ENCODE peak calls at places on chromosomes 6 and 20, in six cellular contexts. M is fibroblast of villous mesenchyme, E is mammary epithelial cell, Z is IMR-90, G is ureter, F is WTC11. A is an unnamed sample.

GRCh38 chr20:45322952-45323383 is 14.9 kb upstream of the MATN4 start:
- DNase-seq in Z (peak), G (no peak), F (no peak), E (peak), M (peak), A (peak)

GRCh38 chr20:46348972-46349741 is 40.9 kb upstream of the CDH22 start:
- DNase-seq in E (no peak), M (peak), G (no peak), Z (peak), F (peak), A (no peak)

GRCh38 chr6:161073940-161074339 is 82.4 kb downstream of the MAP3K4 start:
- DNase-seq in E (no peak), G (no peak), F (no peak), M (no peak), Z (no peak), A (no peak)

GRCh38 chr6:38776515-38776914 is 61.4 kb downstream of the DNAH8 start:
- DNase-seq in F (no peak), E (peak), M (peak), Z (peak), G (no peak), A (peak)

GRCh38 chr6:65924411-65924810 is 217.4 kb upstream of the EYS start:
- DNase-seq in G (no peak), F (no peak), Z (no peak), M (no peak), E (no peak), A (no peak)

GRCh38 chr6:85576479-85576878 is 17.2 kb downstream of the SNX14 start:
- DNase-seq in F (no peak), G (no peak), Z (no peak), M (no peak), E (no peak), A (no peak)

GRCh38 chr20:56469077-56469449 is 636 bp downstream of the RTF2 start:
- DNase-seq in G (no peak), E (no peak), F (no peak), Z (no peak), M (peak), A (peak)

GRCh38 chr20:59120491-59120890 is 43.1 kb upstream of the ZNF831 start:
- DNase-seq in F (no peak), G (no peak), M (no peak), Z (no peak), E (no peak), A (peak)

GRCh38 chr6:2580996-2581395 is 169.7 kb downstream of the MYLK4 start:
- DNase-seq in E (no peak), Z (no peak), G (no peak), F (no peak), M (no peak), A (no peak)

GRCh38 chr20:17752452-17752851 is 52.7 kb downstream of the BANF2 start:
- DNase-seq in F (no peak), G (no peak), E (no peak), M (no peak), Z (no peak), A (no peak)

GRCh38 chr20:61639200-61639599 is 387.1 kb downstream of the CDH4 start:
- DNase-seq in Z (peak), M (no peak), E (peak), F (no peak), G (no peak), A (no peak)

GRCh38 chr6:140779341-140779740 is 1353.4 kb upstream of the GJE1 start:
- DNase-seq in E (peak), Z (peak), F (no peak), M (peak), G (no peak), A (peak)

GRCh38 chr6:41199427-41200246 is 1.3 kb downstream of the TREML2 start:
- DNase-seq in M (no peak), Z (no peak), G (no peak), E (no peak), F (no peak), A (no peak)

GRCh38 chr6:132482595-132482994 is 30.3 kb downstream of the STX7 start:
- DNase-seq in Z (no peak), E (no peak), G (no peak), M (peak), F (no peak), A (no peak)

GRCh38 chr20:35370751-35371150 is 41.0 kb downstream of the UQCC1 start:
- DNase-seq in E (no peak), Z (no peak), F (no peak), M (peak), G (no peak), A (no peak)

GRCh38 chr6:40631760-40632159 is 44.6 kb upstream of the LRFN2 start:
- DNase-seq in F (no peak), M (no peak), E (no peak), G (no peak), Z (no peak), A (no peak)

GRCh38 chr6:44630125-44631028 is 242.9 kb downstream of the CDC5L start:
- DNase-seq in Z (peak), M (peak), E (peak), F (peak), G (no peak), A (peak)

GRCh38 chr20:57990396-57990987 is 238.0 kb downstream of the ANKRD60 start:
- DNase-seq in Z (no peak), M (peak), F (no peak), G (no peak), E (peak), A (no peak)

GRCh38 chr6:56902551-56903464 is 52.1 kb upstream of the BEND6 start:
- DNase-seq in G (no peak), M (peak), Z (peak), E (peak), F (no peak), A (peak)

GRCh38 chr20:40276291-40276690 is 412.7 kb downstream of the MAFB start:
- DNase-seq in M (no peak), F (no peak), Z (no peak), E (no peak), G (no peak), A (no peak)

GRCh38 chr20:16437387-16437990 is 135.8 kb downstream of the KIF16B start:
- DNase-seq in E (no peak), G (no peak), M (no peak), F (no peak), Z (no peak), A (no peak)

GRCh38 chr6:145406733-145407256 is 328.5 kb downstream of the EPM2A start:
- DNase-seq in Z (no peak), F (no peak), G (no peak), M (no peak), E (no peak), A (no peak)

GRCh38 chr20:52923123-52923543 is 49.0 kb upstream of the TSHZ2 start:
- DNase-seq in E (peak), G (no peak), Z (peak), M (peak), F (no peak), A (peak)

GRCh38 chr6:10421508-10422281 is 6.8 kb upstream of the TFAP2A start:
- DNase-seq in M (no peak), E (no peak), F (peak), G (no peak), Z (no peak), A (no peak)

GRCh38 chr6:38510205-38510604 is 129.5 kb downstream of the BTBD9 start:
- DNase-seq in Z (peak), E (peak), M (no peak), F (no peak), G (no peak), A (no peak)

GRCh38 chr6:167094436-167094819 is 28.5 kb upstream of the CCR6 start:
- DNase-seq in G (no peak), Z (no peak), F (no peak), M (no peak), E (no peak), A (peak)

GRCh38 chr6:37456126-37456525 is 23.1 kb downstream of the CMTR1 start:
- DNase-seq in F (no peak), M (peak), G (no peak), Z (peak), E (peak), A (no peak)

GRCh38 chr6:139568956-139569538 is 194.6 kb upstream of the CITED2 start:
- DNase-seq in F (no peak), G (no peak), Z (peak), M (peak), E (peak), A (peak)

GRCh38 chr6:43481591-43482242 is 4.3 kb downstream of the TJAP1 start:
- DNase-seq in M (no peak), F (no peak), G (no peak), Z (no peak), E (peak), A (peak)

GRCh38 chr20:50850721-50851286 is 55.9 kb downstream of the BCAS4 start:
- DNase-seq in Z (no peak), M (no peak), E (no peak), F (peak), G (no peak), A (no peak)

GRCh38 chr6:158042245-158042798 is 60.7 kb downstream of the SYNJ2 start:
- DNase-seq in Z (peak), E (peak), F (no peak), M (peak), G (no peak), A (peak)

GRCh38 chr20:8722277-8722928 is 346.5 kb upstream of the PLCB4 start:
- DNase-seq in G (peak), F (peak), Z (peak), M (peak), E (peak), A (peak)

GRCh38 chr6:105831321-105831720 is 254.8 kb upstream of the PRDM1 start:
- DNase-seq in F (no peak), E (no peak), M (no peak), Z (no peak), G (no peak), A (no peak)

GRCh38 chr6:144013486-144013909 is 5.4 kb upstream of the PLAGL1 start:
- DNase-seq in Z (peak), E (peak), G (peak), M (peak), F (peak), A (peak)

GRCh38 chr20:17806739-17807441 is 107.1 kb downstream of the BANF2 start:
- DNase-seq in M (peak), E (no peak), F (peak), G (peak), Z (peak), A (peak)

GRCh38 chr20:41696428-41696827 is 78.3 kb upstream of the CHD6 start:
- DNase-seq in M (no peak), Z (no peak), G (no peak), E (no peak), F (no peak), A (peak)

GRCh38 chr6:72620866-72621242 is 1.0 kb upstream of the KCNQ5 start:
- DNase-seq in G (no peak), F (peak), M (no peak), E (no peak), Z (no peak), A (no peak)

A was measured in trophoblast cell.